ENCODE peak calls at places on chromosomes 2 and 18, in seven cellular contexts. M is GM03348, S is epithelial cell of prostate, N is cerebellar cortex, X is type B pancreatic cell, H is sciatic nerve, Z is T-helper 1 cell. T is an unnamed sample.

GRCh38 chr2:15448242-15448839 is 112.8 kb downstream of the NBAS start:
- DNase-seq in X (no peak), N (no peak), Z (no peak), M (no peak), S (no peak), H (no peak), T (no peak)

GRCh38 chr18:56172527-56172926 is 465.9 kb downstream of the TXNL1 start:
- DNase-seq in M (no peak), N (no peak), Z (no peak), S (no peak), H (no peak), X (no peak), T (no peak)

GRCh38 chr2:150125188-150125587 is 362.3 kb downstream of the RND3 start:
- DNase-seq in Z (no peak), S (no peak), X (no peak), N (no peak), M (no peak), H (no peak), T (no peak)

GRCh38 chr2:235820571-235820970 is 326.7 kb downstream of the AGAP1 start:
- DNase-seq in Z (no peak), H (no peak), S (no peak), X (no peak), N (no peak), M (no peak), T (no peak)

GRCh38 chr2:234670052-234670451 is 173.2 kb upstream of the ARL4C start:
- DNase-seq in X (no peak), H (no peak), Z (no peak), S (no peak), M (peak), N (no peak), T (no peak)

GRCh38 chr2:11336189-11336588 is 8.2 kb downstream of the ROCK2 start:
- DNase-seq in H (no peak), N (no peak), M (no peak), Z (no peak), X (no peak), S (no peak), T (no peak)

GRCh38 chr2:99878951-99879350 is 263.4 kb downstream of the AFF3 start:
- DNase-seq in S (no peak), X (no peak), M (no peak), N (no peak), Z (no peak), H (no peak), T (no peak)

GRCh38 chr2:237405006-237405559 is 8.9 kb downstream of the COL6A3 start:
- DNase-seq in X (no peak), Z (no peak), H (no peak), S (no peak), M (no peak), N (no peak), T (no peak)

GRCh38 chr2:10042301-10043161 is 819 bp upstream of the KLF11 start:
- DNase-seq in Z (peak), M (peak), N (peak), S (no peak), H (peak), X (no peak), T (no peak)

GRCh38 chr18:73235491-73235890 is 367.7 kb upstream of the NETO1 start:
- DNase-seq in X (no peak), S (peak), N (no peak), H (no peak), M (peak), Z (no peak), T (no peak)

GRCh38 chr18:31454066-31454708 is 6.6 kb downstream of the DSG3 start:
- DNase-seq in H (no peak), M (peak), N (no peak), S (peak), Z (no peak), X (no peak), T (no peak)

GRCh38 chr18:79294235-79294634 is 101.5 kb upstream of the NFATC1 start:
- DNase-seq in S (no peak), H (no peak), X (no peak), N (no peak), M (no peak), Z (no peak), T (no peak)

GRCh38 chr2:15076668-15077067 is 444.2 kb downstream of the LRATD1 start:
- DNase-seq in X (no peak), S (no peak), Z (no peak), N (no peak), H (no peak), M (no peak), T (no peak)

GRCh38 chr2:120324926-120325325 is 21.0 kb upstream of the INHBB start:
- DNase-seq in Z (no peak), M (no peak), H (no peak), N (no peak), X (no peak), S (no peak), T (no peak)

GRCh38 chr2:23445450-23445868 is 60.5 kb downstream of the KLHL29 start:
- DNase-seq in N (no peak), Z (no peak), H (no peak), M (peak), S (peak), X (no peak), T (no peak)

GRCh38 chr2:136075466-136075865 is 42.5 kb downstream of the CXCR4 start:
- DNase-seq in S (no peak), H (no peak), Z (no peak), N (no peak), X (no peak), M (no peak), T (no peak)

GRCh38 chr2:240452471-240453256 is 17.2 kb downstream of the GPC1 start:
- DNase-seq in H (peak), S (no peak), X (no peak), Z (no peak), N (peak), M (peak), T (peak)

GRCh38 chr2:111702119-111702808 is 181.7 kb downstream of the ANAPC1 start:
- DNase-seq in Z (peak), N (peak), X (peak), H (no peak), M (peak), S (no peak), T (no peak)

GRCh38 chr2:160516547-160517365 is 23.1 kb upstream of the RBMS1 start:
- DNase-seq in Z (no peak), X (no peak), M (no peak), H (no peak), N (no peak), S (no peak), T (no peak)

GRCh38 chr2:52779446-52779845 is 988.2 kb upstream of the CHAC2 start:
- DNase-seq in X (no peak), H (no peak), N (no peak), Z (no peak), S (no peak), M (no peak), T (no peak)

GRCh38 chr2:231369580-231370428 is 25.7 kb upstream of the B3GNT7 start:
- DNase-seq in X (no peak), N (no peak), Z (no peak), M (no peak), H (no peak), S (no peak), T (peak)

GRCh38 chr2:69013837-69014796 is 1.1 kb downstream of the ANTXR1 start:
- DNase-seq in S (no peak), M (peak), H (no peak), Z (no peak), N (peak), X (no peak), T (no peak)

GRCh38 chr2:226793615-226794014 is 6.0 kb downstream of the IRS1 start:
- DNase-seq in H (no peak), Z (no peak), S (no peak), X (no peak), N (peak), M (peak), T (no peak)

GRCh38 chr2:32711219-32711618 is 83.4 kb downstream of the TTC27 start:
- DNase-seq in H (no peak), N (no peak), Z (no peak), M (peak), S (no peak), X (no peak), T (no peak)

GRCh38 chr2:68994864-68995263 is 18.1 kb upstream of the ANTXR1 start:
- DNase-seq in H (no peak), X (no peak), S (no peak), Z (no peak), N (no peak), M (peak), T (no peak)

GRCh38 chr2:207385903-207386302 is 143.9 kb upstream of the CREB1 start:
- DNase-seq in X (no peak), H (no peak), S (peak), Z (no peak), N (no peak), M (peak), T (no peak)

GRCh38 chr2:218877891-218878290 is 2.8 kb upstream of the WNT10A start:
- DNase-seq in Z (no peak), M (no peak), N (no peak), H (no peak), X (no peak), S (no peak), T (peak)

GRCh38 chr18:74768096-74768495 is 170.4 kb downstream of the ZNF407 start:
- DNase-seq in N (no peak), Z (no peak), X (no peak), H (no peak), M (no peak), S (no peak), T (no peak)

GRCh38 chr2:211737282-211737681 is 801.3 kb downstream of the ERBB4 start:
- DNase-seq in S (peak), M (no peak), N (no peak), X (no peak), Z (no peak), H (no peak), T (no peak)

GRCh38 chr2:119723121-119723635 is 36.5 kb upstream of the PTPN4 start:
- DNase-seq in Z (no peak), H (no peak), S (no peak), X (no peak), N (no peak), M (no peak), T (no peak)

GRCh38 chr18:3604260-3604625 is 154.3 kb downstream of the TGIF1 start:
- DNase-seq in H (no peak), S (no peak), X (no peak), N (no peak), Z (no peak), M (no peak), T (no peak)

GRCh38 chr2:43114210-43114609 is 112.2 kb downstream of the ZFP36L2 start:
- DNase-seq in X (no peak), Z (no peak), H (no peak), M (no peak), N (no peak), S (peak), T (no peak)

GRCh38 chr18:3758531-3758930 is 308.6 kb downstream of the TGIF1 start:
- DNase-seq in N (no peak), H (no peak), S (no peak), X (no peak), M (no peak), Z (no peak), T (no peak)

GRCh38 chr2:161158882-161159281 is 1.3 kb upstream of the TANK start:
- DNase-seq in Z (no peak), S (no peak), M (no peak), H (no peak), N (no peak), X (no peak), T (no peak)

GRCh38 chr2:197904446-197904845 is 100.1 kb downstream of the PLCL1 start:
- DNase-seq in X (no peak), Z (no peak), N (no peak), M (no peak), S (no peak), H (no peak), T (no peak)